ENCODE peak calls at places on chromosomes 2 and 18, in four cellular contexts. B, Y, W and Z are unnamed samples.

GRCh38 chr18:1663879-1664705 is 759.4 kb downstream of the ADCYAP1 start:
- DNase-seq in Y (no peak), B (peak), W (peak), Z (no peak)

GRCh38 chr2:139175510-139175909 is 395.3 kb upstream of the NXPH2 start:
- DNase-seq in B (no peak), Y (no peak), W (no peak), Z (no peak)

GRCh38 chr2:196245746-196246145 is 74.4 kb upstream of the STK17B start:
- DNase-seq in W (no peak), Y (no peak), B (no peak), Z (no peak)

GRCh38 chr2:48541696-48542389 is 11.9 kb downstream of the STON1 start:
- DNase-seq in W (no peak), Y (no peak), B (no peak), Z (no peak)

GRCh38 chr2:101398026-101398830 is 10.9 kb upstream of the CREG2 start:
- DNase-seq in W (no peak), Y (no peak), B (no peak), Z (no peak)

GRCh38 chr2:144520718-144521487 is 984 bp upstream of the ZEB2 start:
- DNase-seq in W (no peak), Y (no peak), B (no peak), Z (no peak)

GRCh38 chr2:62501794-62502500 is 4.0 kb downstream of the TMEM17 start:
- DNase-seq in Y (peak), W (no peak), B (no peak), Z (no peak)

GRCh38 chr2:230864605-230865323 is at the start of gene ITM2C:
- DNase-seq in W (peak), B (no peak), Y (peak), Z (peak)

GRCh38 chr2:101262142-101262541 is 9.5 kb downstream of the CNOT11 start:
- DNase-seq in Y (no peak), W (no peak), B (no peak), Z (no peak)

GRCh38 chr18:48194787-48195186 is 214.4 kb downstream of the ZBTB7C start:
- DNase-seq in W (no peak), Y (no peak), B (no peak), Z (no peak)

GRCh38 chr2:206915136-206915535 is 24.2 kb upstream of the CPO start:
- DNase-seq in B (no peak), W (no peak), Y (peak), Z (no peak)

GRCh38 chr2:170369894-170370293 is 191.9 kb downstream of the MYO3B start:
- DNase-seq in W (no peak), Y (peak), B (no peak), Z (no peak)

GRCh38 chr2:9440058-9440727 is 16.7 kb downstream of the CPSF3 start:
- DNase-seq in B (no peak), Y (peak), W (no peak), Z (no peak)

GRCh38 chr2:202115385-202116060 is 42.5 kb downstream of the KIAA2012 start:
- DNase-seq in B (no peak), Y (peak), W (no peak), Z (no peak)

GRCh38 chr2:191544511-191545062 is 133.3 kb upstream of the NABP1 start:
- DNase-seq in Y (no peak), B (no peak), W (no peak), Z (no peak)

GRCh38 chr18:58135170-58135569 is 91.1 kb downstream of the NEDD4L start:
- DNase-seq in W (no peak), Y (peak), B (no peak), Z (no peak)

GRCh38 chr2:190646780-190647626 is 1.9 kb upstream of the NAB1 start:
- DNase-seq in Y (peak), B (no peak), W (no peak), Z (no peak)